ENCODE peak calls at places on chromosomes 5 and 9, in ten cellular contexts. F is mesendoderm; S is stimulated activated CD8-positive, alpha-beta memory T cell treated with anti-CD3 and anti-CD28 coated beads, Interleukin-15, amount 100 ng/mL, for 48 hours; R is memory B cell; I is CD14-positive monocyte; D is T-helper 9 cell; Z is H54; P is WTC11; H is neural progenitor cell; Q is aorta. G is an unnamed sample.

GRCh38 chr9:129333961-129334743 is 156.1 kb upstream of the IER5L start:
- DNase-seq in F (peak; percentile 100), S (no peak), R (no peak), I (peak; percentile 81), D (no peak), Z (peak; percentile 83), P (peak; percentile 91), H (peak; percentile 93), Q (peak; percentile 96), G (peak; percentile 94)

GRCh38 chr9:97468658-97469448 is 32.6 kb upstream of the TMOD1 start:
- DNase-seq in F (peak; percentile 86), S (peak; percentile 4), R (no peak), I (no peak), D (peak; percentile 6), Z (peak; percentile 91), P (peak; percentile 77), H (peak; percentile 84), Q (peak; percentile 88), G (peak; percentile 76)

GRCh38 chr5:151772029-151772867 is 494 bp downstream of the G3BP1 start:
- DNase-seq in F (peak; percentile 63), S (peak; percentile 20), R (peak; percentile 44), I (no peak), D (peak; percentile 20), Z (no peak), P (peak; percentile 47), H (peak; percentile 67), Q (peak; percentile 80), G (peak; percentile 49)

GRCh38 chr5:95786821-95787408 is 35.6 kb downstream of the GLRX start:
- DNase-seq in F (peak; percentile 60), S (no peak), R (no peak), I (no peak), D (no peak), Z (no peak), P (no peak), H (no peak), Q (no peak), G (no peak)

GRCh38 chr5:133480866-133481265 is 131.5 kb downstream of the FSTL4 start:
- DNase-seq in F (no peak), S (no peak), R (no peak), I (no peak), D (no peak), Z (no peak), P (no peak), H (no peak), Q (no peak), G (no peak)

GRCh38 chr9:116198344-116198743 is 44.8 kb downstream of the PAPPA start:
- DNase-seq in F (no peak), S (no peak), R (no peak), I (no peak), D (no peak), Z (no peak), P (no peak), H (no peak), Q (no peak), G (no peak)

GRCh38 chr5:54309751-54310432 is 481 bp downstream of the ARL15 start:
- DNase-seq in F (peak; percentile 59), S (no peak), R (no peak), I (no peak), D (peak; percentile 23), Z (no peak), P (peak; percentile 61), H (peak; percentile 45), Q (peak; percentile 77), G (peak; percentile 35)

GRCh38 chr9:81595887-81596558 is 93.3 kb downstream of the TLE1 start:
- DNase-seq in F (peak; percentile 75), S (no peak), R (no peak), I (no peak), D (no peak), Z (no peak), P (peak; percentile 39), H (peak; percentile 55), Q (no peak), G (no peak)

GRCh38 chr5:177433658-177434217 is 7.3 kb downstream of the GRK6 start:
- DNase-seq in F (no peak), S (no peak), R (no peak), I (no peak), D (no peak), Z (no peak), P (no peak), H (no peak), Q (no peak), G (no peak)

GRCh38 chr5:174376726-174377373 is 331.3 kb downstream of the NSG2 start:
- DNase-seq in F (no peak), S (no peak), R (no peak), I (no peak), D (no peak), Z (no peak), P (no peak), H (no peak), Q (no peak), G (no peak)

GRCh38 chr9:35728041-35728971 is 3.7 kb downstream of the TLN1 start:
- DNase-seq in F (peak; percentile 98), S (peak; percentile 53), R (no peak), I (peak; percentile 75), D (no peak), Z (peak; percentile 48), P (peak; percentile 52), H (peak; percentile 80), Q (peak; percentile 92), G (peak; percentile 76)

GRCh38 chr5:71734141-71734540 is 15.1 kb downstream of the CARTPT start:
- DNase-seq in F (no peak), S (no peak), R (no peak), I (no peak), D (no peak), Z (no peak), P (no peak), H (no peak), Q (no peak), G (no peak)

GRCh38 chr9:121902483-121903135 is 190.5 kb downstream of the TTLL11 start:
- DNase-seq in F (no peak), S (no peak), R (no peak), I (no peak), D (no peak), Z (no peak), P (no peak), H (no peak), Q (no peak), G (no peak)

GRCh38 chr5:180201051-180201987 is 7.7 kb downstream of the RASGEF1C start:
- DNase-seq in F (peak; percentile 77), S (no peak), R (no peak), I (no peak), D (no peak), Z (peak; percentile 68), P (peak; percentile 83), H (peak; percentile 75), Q (no peak), G (no peak)

GRCh38 chr9:3746296-3747275 is 220.8 kb upstream of the RFX3 start:
- DNase-seq in F (no peak), S (peak; percentile 32), R (no peak), I (no peak), D (no peak), Z (peak; percentile 74), P (no peak), H (no peak), Q (no peak), G (no peak)

GRCh38 chr5:132425009-132425937 is 55.8 kb downstream of the SLC22A5 start:
- DNase-seq in F (no peak), S (peak; percentile 68), R (peak; percentile 72), I (peak; percentile 86), D (peak; percentile 51), Z (no peak), P (no peak), H (no peak), Q (no peak), G (no peak)

GRCh38 chr5:151896041-151896691 is 28.5 kb downstream of the GLRA1 start:
- DNase-seq in F (peak; percentile 95), S (no peak), R (no peak), I (no peak), D (no peak), Z (peak; percentile 23), P (no peak), H (no peak), Q (no peak), G (no peak)

GRCh38 chr9:123451011-123451410 is 95.0 kb downstream of the CRB2 start:
- DNase-seq in F (no peak), S (no peak), R (no peak), I (no peak), D (no peak), Z (no peak), P (no peak), H (no peak), Q (no peak), G (no peak)

GRCh38 chr5:140403613-140404012 is 2.0 kb downstream of the ANKHD1 start:
- DNase-seq in F (no peak), S (no peak), R (no peak), I (no peak), D (no peak), Z (no peak), P (no peak), H (no peak), Q (no peak), G (no peak)

GRCh38 chr9:104831681-104832080 is 67.8 kb downstream of the NIPSNAP3B start:
- DNase-seq in F (no peak), S (no peak), R (no peak), I (no peak), D (no peak), Z (peak; percentile 41), P (no peak), H (no peak), Q (no peak), G (no peak)

GRCh38 chr9:93461810-93462209 is 8.4 kb upstream of the FAM120AOS start:
- DNase-seq in F (no peak), S (no peak), R (no peak), I (no peak), D (no peak), Z (no peak), P (no peak), H (no peak), Q (no peak), G (no peak)

GRCh38 chr5:127351418-127351817 is 60.8 kb downstream of the MEGF10 start:
- DNase-seq in F (peak; percentile 24), S (no peak), R (no peak), I (no peak), D (no peak), Z (no peak), P (no peak), H (no peak), Q (no peak), G (no peak)

GRCh38 chr5:39138892-39139291 is 64.7 kb upstream of the RICTOR start:
- DNase-seq in F (no peak), S (no peak), R (no peak), I (no peak), D (no peak), Z (no peak), P (no peak), H (no peak), Q (no peak), G (no peak)

GRCh38 chr5:100889896-100890295 is 13.2 kb downstream of the ST8SIA4 start:
- DNase-seq in F (no peak), S (no peak), R (no peak), I (no peak), D (no peak), Z (no peak), P (no peak), H (no peak), Q (no peak), G (no peak)

GRCh38 chr9:19583890-19584289 is 175.1 kb downstream of the ACER2 start:
- DNase-seq in F (peak; percentile 14), S (no peak), R (no peak), I (no peak), D (no peak), Z (no peak), P (no peak), H (no peak), Q (no peak), G (no peak)

GRCh38 chr9:93574091-93574899 is 2.1 kb upstream of the PHF2 start:
- DNase-seq in F (no peak), S (no peak), R (no peak), I (no peak), D (no peak), Z (no peak), P (no peak), H (no peak), Q (no peak), G (no peak)

GRCh38 chr9:28329323-28329722 is 756.0 kb upstream of the C9orf72 start:
- DNase-seq in F (no peak), S (no peak), R (no peak), I (no peak), D (no peak), Z (no peak), P (no peak), H (no peak), Q (no peak), G (no peak)

G was measured in lung.